ENCODE peak calls at places on chromosomes 16 and 17, in seven cellular contexts. I is CD4-positive, CD25-positive, alpha-beta regulatory T cell; K is progenitor cell of endocrine pancreas; S is SW 1271; C is NCI-H2171 treated with DMSO at 0.1 percent for 48 hours; O is thyroid gland; W is amniotic stem cell. B is an unnamed sample.
A peak's percentile ranks its signal among the peaks of the same experiment; 100 is the strongest.

GRCh38 chr16:5951486-5951885 is 853.9 kb upstream of the EEF2KMT start:
- DNase-seq in I (no peak), K (no peak), S (no peak), C (no peak), O (no peak), W (no peak), B (no peak)

GRCh38 chr17:37065486-37066321 is 117.0 kb downstream of the AATF start:
- DNase-seq in I (no peak), K (no peak), S (no peak), C (no peak), O (no peak), W (no peak), B (no peak)

GRCh38 chr17:19448341-19449268 is 37.6 kb downstream of the RNF112 start:
- DNase-seq in I (no peak), K (no peak), S (no peak), C (no peak), O (no peak), W (peak; percentile 78), B (no peak)

GRCh38 chr17:1108810-1109605 is 70.8 kb downstream of the ABR start:
- DNase-seq in I (peak; percentile 56), K (no peak), S (no peak), C (peak; percentile 49), O (peak; percentile 39), W (no peak), B (peak; percentile 68)

GRCh38 chr17:65173284-65173793 is 36.2 kb downstream of the RGS9 start:
- DNase-seq in I (no peak), K (no peak), S (no peak), C (peak; percentile 49), O (peak; percentile 21), W (no peak), B (no peak)

GRCh38 chr17:27282054-27282501 is 11.8 kb upstream of the WSB1 start:
- DNase-seq in I (no peak), K (no peak), S (no peak), C (no peak), O (no peak), W (no peak), B (peak; percentile 20)

GRCh38 chr16:14399397-14400284 is 230.4 kb downstream of the PARN start:
- DNase-seq in I (no peak), K (no peak), S (no peak), C (no peak), O (no peak), W (peak; percentile 72), B (no peak)

GRCh38 chr16:82456683-82457082 is 170.1 kb upstream of the CDH13 start:
- DNase-seq in I (no peak), K (peak; percentile 52), S (no peak), C (peak; percentile 60), O (peak; percentile 69), W (no peak), B (no peak)

GRCh38 chr17:47686661-47687327 is 7.2 kb upstream of the TBKBP1 start:
- DNase-seq in I (no peak), K (no peak), S (no peak), C (no peak), O (no peak), W (no peak), B (no peak)

GRCh38 chr16:4081577-4082021 is 34.6 kb downstream of the ADCY9 start:
- DNase-seq in I (no peak), K (no peak), S (no peak), C (peak; percentile 70), O (no peak), W (no peak), B (no peak)

GRCh38 chr17:14204546-14204945 is 32.1 kb downstream of the CDRT15 start:
- DNase-seq in I (no peak), K (no peak), S (no peak), C (no peak), O (no peak), W (no peak), B (no peak)

GRCh38 chr16:85689285-85689949 is 663 bp upstream of the GINS2 start:
- DNase-seq in I (no peak), K (no peak), S (no peak), C (no peak), O (peak; percentile 12), W (no peak), B (no peak)

GRCh38 chr17:7550359-7550758 is 1.5 kb downstream of the TNFSF12 start:
- DNase-seq in I (no peak), K (no peak), S (no peak), C (no peak), O (no peak), W (no peak), B (no peak)

GRCh38 chr17:12979826-12980500 is 37.9 kb downstream of the ELAC2 start:
- DNase-seq in I (no peak), K (no peak), S (no peak), C (no peak), O (no peak), W (no peak), B (no peak)

GRCh38 chr17:35345926-35346771 is 27.3 kb downstream of the SLFN11 start:
- DNase-seq in I (peak; percentile 26), K (no peak), S (no peak), C (no peak), O (peak; percentile 47), W (no peak), B (peak; percentile 42)

GRCh38 chr16:70018254-70018653 is 67.1 kb downstream of the CLEC18A start:
- DNase-seq in I (peak; percentile 8), K (no peak), S (no peak), C (peak; percentile 14), O (no peak), W (no peak), B (peak; percentile 42)

GRCh38 chr17:34465756-34466155 is 102.7 kb upstream of the CCL1 start:
- DNase-seq in I (no peak), K (no peak), S (no peak), C (peak; percentile 42), O (no peak), W (no peak), B (no peak)

GRCh38 chr17:80539022-80539421 is 5.6 kb upstream of the RPTOR start:
- DNase-seq in I (no peak), K (no peak), S (no peak), C (no peak), O (no peak), W (no peak), B (peak; percentile 17)

GRCh38 chr17:76193616-76194015 is 46.7 kb downstream of the RNF157 start:
- DNase-seq in I (no peak), K (no peak), S (no peak), C (no peak), O (no peak), W (no peak), B (no peak)

GRCh38 chr17:12730931-12731521 is 58.3 kb upstream of the ARHGAP44 start:
- DNase-seq in I (no peak), K (peak; percentile 60), S (no peak), C (no peak), O (peak; percentile 85), W (peak; percentile 58), B (no peak)

GRCh38 chr17:72838068-72838467 is 254.4 kb downstream of the SLC39A11 start:
- DNase-seq in I (no peak), K (no peak), S (no peak), C (no peak), O (no peak), W (no peak), B (no peak)

GRCh38 chr16:67548265-67549126 is 13.8 kb upstream of the CTCF start:
- DNase-seq in I (no peak), K (no peak), S (no peak), C (no peak), O (no peak), W (no peak), B (peak; percentile 73)

GRCh38 chr17:47290870-47291241 is 32.9 kb upstream of the EFCAB13 start:
- DNase-seq in I (no peak), K (no peak), S (no peak), C (no peak), O (no peak), W (no peak), B (no peak)

GRCh38 chr17:5510776-5511175 is 24.4 kb downstream of the MIS12 start:
- DNase-seq in I (no peak), K (no peak), S (no peak), C (no peak), O (no peak), W (no peak), B (no peak)

GRCh38 chr16:11682655-11683096 is 14.4 kb downstream of the SNN start:
- DNase-seq in I (no peak), K (no peak), S (no peak), C (peak; percentile 66), O (no peak), W (peak; percentile 52), B (no peak)

GRCh38 chr17:50640701-50641338 is 6.1 kb downstream of the ABCC3 start:
- DNase-seq in I (no peak), K (no peak), S (no peak), C (no peak), O (no peak), W (no peak), B (no peak)

GRCh38 chr17:45308016-45308365 is 8.8 kb downstream of the MAP3K14 start:
- DNase-seq in I (no peak), K (no peak), S (no peak), C (no peak), O (no peak), W (no peak), B (peak; percentile 5)

GRCh38 chr16:10957771-10958486 is 13.6 kb downstream of the CLEC16A start:
- DNase-seq in I (no peak), K (no peak), S (no peak), C (no peak), O (no peak), W (no peak), B (no peak)

GRCh38 chr16:67886387-67886786 is 1.7 kb downstream of the NRN1L start:
- DNase-seq in I (no peak), K (no peak), S (no peak), C (no peak), O (peak; percentile 49), W (no peak), B (no peak)

GRCh38 chr16:57684626-57685358 is 9.8 kb upstream of the DRC7 start:
- DNase-seq in I (no peak), K (no peak), S (no peak), C (no peak), O (no peak), W (no peak), B (no peak)

GRCh38 chr16:22771551-22771950 is 42.4 kb upstream of the HS3ST2 start:
- DNase-seq in I (no peak), K (no peak), S (no peak), C (no peak), O (no peak), W (no peak), B (no peak)